ENCODE peak calls at places on chromosomes 2 and 18, in six cellular contexts. M is endothelial cell of umbilical vein, U is transverse colon, I is GM12892, E is sigmoid colon, W is GM23338. J is an unnamed sample.

GRCh38 chr2:114259389-114259788 is 183.1 kb upstream of the DPP10 start:
- DNase-seq in W (no peak), M (no peak), I (no peak), E (no peak), U (no peak), J (no peak)

GRCh38 chr2:67322361-67323001 is 74.7 kb upstream of the ETAA1 start:
- DNase-seq in I (no peak), U (peak; percentile 14), M (peak; percentile 28), E (peak; percentile 81), W (peak; percentile 72), J (no peak)

GRCh38 chr2:69755862-69756467 is 14.0 kb downstream of the ANXA4 start:
- DNase-seq in M (peak; percentile 13), E (no peak), U (peak; percentile 31), I (no peak), W (no peak), J (no peak)

GRCh38 chr18:25074925-25075693 is 276.9 kb downstream of the ZNF521 start:
- DNase-seq in E (no peak), U (no peak), I (no peak), M (no peak), W (peak; percentile 33), J (no peak)

GRCh38 chr2:71473346-71474035 is 20.1 kb downstream of the DYSF start:
- DNase-seq in M (no peak), W (no peak), I (no peak), U (no peak), E (peak; percentile 30), J (no peak)

GRCh38 chr18:58578321-58578720 is 50.6 kb downstream of the ALPK2 start:
- DNase-seq in I (no peak), M (no peak), E (no peak), W (no peak), U (no peak), J (no peak)

GRCh38 chr2:75432761-75433361 is 127.9 kb downstream of the EVA1A start:
- DNase-seq in I (no peak), M (no peak), W (peak; percentile 21), E (no peak), U (no peak), J (no peak)

GRCh38 chr2:39405364-39405763 is 31.7 kb downstream of the MAP4K3 start:
- DNase-seq in U (no peak), E (no peak), W (no peak), I (no peak), M (no peak), J (no peak)

GRCh38 chr2:63432373-63432772 is 155.9 kb downstream of the WDPCP start:
- DNase-seq in M (peak; percentile 73), E (no peak), W (no peak), U (no peak), I (no peak), J (no peak)

GRCh38 chr2:20439193-20439475 is 7.7 kb upstream of the RHOB start:
- DNase-seq in E (peak; percentile 45), U (peak; percentile 31), I (no peak), W (no peak), M (peak; percentile 45), J (no peak)

GRCh38 chr2:105179469-105180372 is 61.8 kb upstream of the GPR45 start:
- DNase-seq in E (no peak), U (peak; percentile 55), M (peak; percentile 77), W (peak; percentile 68), I (no peak), J (no peak)

GRCh38 chr2:239235311-239235710 is 165.5 kb downstream of the HDAC4 start:
- DNase-seq in W (no peak), I (no peak), E (peak; percentile 37), U (no peak), M (no peak), J (no peak)

GRCh38 chr2:105749583-105750399 is 5.1 kb downstream of the NCK2 start:
- DNase-seq in U (peak; percentile 36), I (no peak), E (no peak), W (no peak), M (no peak), J (no peak)

GRCh38 chr18:35581555-35582309 is at the start of gene GALNT1:
- DNase-seq in W (peak; percentile 50), I (no peak), U (no peak), M (peak; percentile 23), E (no peak), J (no peak)

GRCh38 chr2:75547345-75548035 is 13.2 kb downstream of the EVA1A start:
- DNase-seq in E (no peak), W (no peak), M (peak; percentile 40), I (no peak), U (no peak), J (no peak)

GRCh38 chr2:176081993-176082884 is 1.5 kb downstream of the EVX2 start:
- DNase-seq in U (no peak), M (no peak), I (no peak), W (peak; percentile 54), E (no peak), J (no peak)

GRCh38 chr2:225282858-225283693 is 116.4 kb upstream of the NYAP2 start:
- DNase-seq in U (no peak), W (peak; percentile 76), M (peak; percentile 1), E (no peak), I (peak; percentile 1), J (peak; percentile 22)

GRCh38 chr2:1808921-1809551 is 64.7 kb upstream of the PXDN start:
- DNase-seq in I (no peak), M (no peak), W (no peak), E (peak; percentile 54), U (no peak), J (no peak)

GRCh38 chr2:8993196-8993901 is 10.1 kb downstream of the MBOAT2 start:
- DNase-seq in I (no peak), W (no peak), E (no peak), M (no peak), U (no peak), J (no peak)

GRCh38 chr2:20050104-20050711 is 1.2 kb downstream of the LAPTM4A start:
- DNase-seq in E (no peak), W (peak; percentile 9), M (peak; percentile 70), U (peak; percentile 36), I (no peak), J (no peak)

GRCh38 chr2:236565225-236565624 is 4.4 kb upstream of the ACKR3 start:
- DNase-seq in I (no peak), M (no peak), W (no peak), U (no peak), E (no peak), J (no peak)

GRCh38 chr2:19881221-19881620 is 20.6 kb downstream of the TTC32 start:
- DNase-seq in U (no peak), M (no peak), I (no peak), E (no peak), W (no peak), J (no peak)

GRCh38 chr2:160278101-160278888 is 78.2 kb upstream of the ITGB6 start:
- DNase-seq in E (no peak), M (peak; percentile 21), W (no peak), U (no peak), I (no peak), J (no peak)

GRCh38 chr2:160282063-160282580 is 82.0 kb upstream of the ITGB6 start:
- DNase-seq in W (no peak), I (no peak), M (no peak), E (no peak), U (no peak), J (no peak)

GRCh38 chr2:160281213-160281612 is 81.1 kb upstream of the ITGB6 start:
- DNase-seq in E (no peak), U (no peak), M (no peak), I (no peak), W (no peak), J (no peak)

GRCh38 chr2:160278889-160279196 is 78.8 kb upstream of the ITGB6 start:
- DNase-seq in E (no peak), U (no peak), M (peak; percentile 58), W (peak; percentile 49), I (no peak), J (no peak)

GRCh38 chr2:160279813-160280465 is 79.9 kb upstream of the ITGB6 start:
- DNase-seq in I (no peak), U (no peak), E (no peak), M (peak; percentile 78), W (no peak), J (no peak)
- TF ChIP-seq POLR2AphosphoS5 in I (no peak), U (no peak), E (no peak), M (peak; percentile 64), W (no peak), J (no peak)

DNA sequence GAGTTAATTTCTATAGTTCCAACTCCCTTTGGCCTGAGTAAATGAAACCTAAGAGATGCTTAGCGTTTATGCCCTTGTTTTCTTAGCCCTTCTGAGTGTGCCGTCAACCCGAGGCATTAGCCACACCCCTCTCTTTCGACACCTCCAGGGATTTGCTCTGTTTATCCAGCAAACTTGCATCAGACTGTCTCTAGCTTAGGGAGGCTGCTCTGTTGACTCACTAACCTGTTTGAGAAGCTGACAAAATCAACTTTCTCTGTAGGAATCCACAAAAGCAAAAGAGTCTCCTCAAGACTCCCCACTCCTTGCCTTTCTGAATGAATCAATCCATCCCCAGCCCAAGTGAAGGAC is 317.6 kb downstream of the TNS1 start:
- DNase-seq in I (no peak), M (no peak), W (peak; percentile 30), U (peak; percentile 29), E (peak; percentile 77), J (no peak)
- TF ChIP-seq POLR2AphosphoS5 in I (no peak), M (no peak), W (no peak), U (no peak), E (peak; percentile 18), J (no peak)

GRCh38 chr18:10522574-10522973 is 3.3 kb upstream of the NAPG start:
- DNase-seq in U (no peak), E (no peak), W (no peak), I (no peak), M (no peak), J (no peak)
- TF ChIP-seq POLR2AphosphoS5 in U (no peak), E (no peak), W (no peak), I (no peak), M (no peak), J (no peak)

GRCh38 chr2:134429886-134430285 is 176.0 kb downstream of the MGAT5 start:
- DNase-seq in I (no peak), W (no peak), M (no peak), E (no peak), U (no peak), J (no peak)

GRCh38 chr2:134433934-134434333 is 180.1 kb downstream of the MGAT5 start:
- DNase-seq in E (no peak), I (no peak), M (no peak), U (no peak), W (no peak), J (no peak)

GRCh38 chr2:134432438-134432883 is 178.6 kb downstream of the MGAT5 start:
- DNase-seq in M (no peak), I (no peak), E (no peak), U (no peak), W (no peak), J (no peak)

GRCh38 chr2:134433469-134433868 is 179.6 kb downstream of the MGAT5 start:
- DNase-seq in I (no peak), U (no peak), E (no peak), W (no peak), M (no peak), J (no peak)

DNA sequence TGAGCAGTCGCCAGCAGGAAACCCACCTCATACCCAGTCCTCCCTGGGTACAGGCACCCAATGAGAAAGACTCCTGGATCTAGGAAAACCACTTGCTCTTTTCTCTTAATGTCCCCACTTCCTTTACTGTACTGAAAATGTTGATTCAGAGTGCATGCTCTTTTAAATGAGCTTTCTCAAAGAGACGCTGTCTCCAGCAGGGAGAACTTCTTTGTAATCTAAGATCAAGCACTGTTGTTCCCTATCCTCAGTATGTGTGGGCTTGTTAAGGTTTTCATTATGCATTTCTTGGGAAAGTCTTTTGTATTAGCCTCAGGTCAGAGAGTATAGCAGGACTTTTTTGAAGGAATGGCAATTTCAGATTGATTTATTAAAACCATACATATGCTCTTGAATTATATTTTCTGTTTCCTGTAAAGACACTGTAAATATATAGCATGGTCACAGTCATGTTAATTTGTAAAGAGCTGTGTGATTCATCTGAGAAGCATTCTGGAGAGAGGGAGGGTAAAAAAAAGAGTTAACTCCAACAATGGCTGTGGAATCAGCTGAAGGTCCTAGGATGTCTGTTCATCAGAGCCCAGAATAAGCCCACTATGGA is 178.1 kb downstream of the MGAT5 start:
- DNase-seq in U (no peak), W (peak; percentile 49), M (peak; percentile 55), I (no peak), E (no peak), J (peak; percentile 20)
- TF ChIP-seq POLR2AphosphoS5 in U (no peak), W (no peak), M (no peak), I (no peak), E (no peak), J (no peak)